ENCODE peak calls at places on chromosomes 5 and 9, in five cellular contexts. One of them, this sample, is unnamed.

GRCh38 chr9:126451316-126451885 is 124.8 kb downstream of the MVB12B start:
- DNase-seq in HEK293T: no peak
- DNase-seq in retina: no peak
- DNase-seq in AG09319: no peak
- DNase-seq in stimulated activated CD4-positive, alpha-beta T cell treated with anti-CD3 and anti-CD28 coated beads, Interleukin-1b, Interleukin-23, amount 100 ng/mL, for 1 hour: no peak
- DNase-seq in this sample: no peak

GRCh38 chr5:107570805-107571531 is 99.8 kb downstream of the EFNA5 start:
- DNase-seq in HEK293T: no peak
- DNase-seq in retina: peak; percentile 51
- DNase-seq in AG09319: no peak
- DNase-seq in stimulated activated CD4-positive, alpha-beta T cell treated with anti-CD3 and anti-CD28 coated beads, Interleukin-1b, Interleukin-23, amount 100 ng/mL, for 1 hour: no peak
- DNase-seq in this sample: no peak

GRCh38 chr9:113317777-113318176 is 14.6 kb upstream of the RNF183 start:
- DNase-seq in HEK293T: no peak
- DNase-seq in retina: no peak
- DNase-seq in AG09319: no peak
- DNase-seq in stimulated activated CD4-positive, alpha-beta T cell treated with anti-CD3 and anti-CD28 coated beads, Interleukin-1b, Interleukin-23, amount 100 ng/mL, for 1 hour: no peak
- DNase-seq in this sample: no peak

GRCh38 chr9:113293285-113293874 is 9.8 kb downstream of the RNF183 start:
- DNase-seq in HEK293T: no peak
- DNase-seq in retina: no peak
- DNase-seq in AG09319: peak; percentile 67
- DNase-seq in stimulated activated CD4-positive, alpha-beta T cell treated with anti-CD3 and anti-CD28 coated beads, Interleukin-1b, Interleukin-23, amount 100 ng/mL, for 1 hour: no peak
- DNase-seq in this sample: no peak

GRCh38 chr5:143244000-143244736 is 159.3 kb downstream of the NR3C1 start:
- DNase-seq in HEK293T: no peak
- DNase-seq in retina: no peak
- DNase-seq in AG09319: peak; percentile 93
- DNase-seq in stimulated activated CD4-positive, alpha-beta T cell treated with anti-CD3 and anti-CD28 coated beads, Interleukin-1b, Interleukin-23, amount 100 ng/mL, for 1 hour: no peak
- DNase-seq in this sample: peak; percentile 84

GRCh38 chr5:131375351-131375750 is 111.5 kb downstream of the CDC42SE2 start:
- DNase-seq in HEK293T: no peak
- DNase-seq in retina: no peak
- DNase-seq in AG09319: no peak
- DNase-seq in stimulated activated CD4-positive, alpha-beta T cell treated with anti-CD3 and anti-CD28 coated beads, Interleukin-1b, Interleukin-23, amount 100 ng/mL, for 1 hour: no peak
- DNase-seq in this sample: no peak

GRCh38 chr5:81783401-81783800 is 32.5 kb upstream of the SSBP2 start:
- DNase-seq in HEK293T: no peak
- DNase-seq in retina: no peak
- DNase-seq in AG09319: no peak
- DNase-seq in stimulated activated CD4-positive, alpha-beta T cell treated with anti-CD3 and anti-CD28 coated beads, Interleukin-1b, Interleukin-23, amount 100 ng/mL, for 1 hour: no peak
- DNase-seq in this sample: no peak

GRCh38 chr9:123438821-123439220 is 82.8 kb downstream of the CRB2 start:
- DNase-seq in HEK293T: no peak
- DNase-seq in retina: peak; percentile 62
- DNase-seq in AG09319: no peak
- DNase-seq in stimulated activated CD4-positive, alpha-beta T cell treated with anti-CD3 and anti-CD28 coated beads, Interleukin-1b, Interleukin-23, amount 100 ng/mL, for 1 hour: no peak
- DNase-seq in this sample: no peak

GRCh38 chr9:86721843-86722705 is 225.2 kb downstream of the GAS1 start:
- DNase-seq in HEK293T: no peak
- DNase-seq in retina: no peak
- DNase-seq in AG09319: peak; percentile 92
- DNase-seq in stimulated activated CD4-positive, alpha-beta T cell treated with anti-CD3 and anti-CD28 coated beads, Interleukin-1b, Interleukin-23, amount 100 ng/mL, for 1 hour: no peak
- DNase-seq in this sample: no peak